ENCODE peak calls at places on chromosomes 3 and 15, in seven cellular contexts. One of them, this sample, is unnamed.

GRCh38 chr3:48086736-48087470 is 70.7 kb upstream of the MAP4 start:
- DNase-seq in IMR-90: peak; percentile 89
- DNase-seq in sigmoid colon: no peak
- DNase-seq in fibroblast of pulmonary artery: peak; percentile 44
- DNase-seq in left lung: no peak
- DNase-seq in foreskin fibroblast: peak; percentile 50
- DNase-seq in neuronal stem cell: no peak
- DNase-seq in this sample: no peak

GRCh38 chr3:24523988-24524727 is 29.5 kb upstream of the THRB start:
- DNase-seq in sigmoid colon: no peak
- DNase-seq in left lung: no peak
- DNase-seq in neuronal stem cell: no peak
- DNase-seq in foreskin fibroblast: no peak
- DNase-seq in IMR-90: no peak
- DNase-seq in fibroblast of pulmonary artery: no peak
- DNase-seq in this sample: no peak

GRCh38 chr3:194043516-194043915 is 92.4 kb upstream of the HES1 start:
- DNase-seq in foreskin fibroblast: peak; percentile 34
- DNase-seq in sigmoid colon: no peak
- DNase-seq in neuronal stem cell: no peak
- DNase-seq in fibroblast of pulmonary artery: peak; percentile 49
- DNase-seq in IMR-90: peak; percentile 73
- DNase-seq in left lung: no peak
- DNase-seq in this sample: no peak

GRCh38 chr3:17473761-17474160 is 268.7 kb downstream of the TBC1D5 start:
- DNase-seq in fibroblast of pulmonary artery: peak; percentile 48
- DNase-seq in IMR-90: peak; percentile 23
- DNase-seq in left lung: no peak
- DNase-seq in neuronal stem cell: no peak
- DNase-seq in foreskin fibroblast: no peak
- DNase-seq in sigmoid colon: no peak
- DNase-seq in this sample: no peak

GRCh38 chr3:127751163-127751621 is 71.1 kb downstream of the MGLL start:
- DNase-seq in fibroblast of pulmonary artery: no peak
- DNase-seq in IMR-90: peak; percentile 32
- DNase-seq in sigmoid colon: no peak
- DNase-seq in neuronal stem cell: no peak
- DNase-seq in foreskin fibroblast: no peak
- DNase-seq in left lung: no peak
- DNase-seq in this sample: no peak

GRCh38 chr15:25655168-25655956 is 207.8 kb downstream of the ATP10A start:
- DNase-seq in fibroblast of pulmonary artery: no peak
- DNase-seq in neuronal stem cell: no peak
- DNase-seq in sigmoid colon: no peak
- DNase-seq in IMR-90: no peak
- DNase-seq in left lung: no peak
- DNase-seq in foreskin fibroblast: no peak
- DNase-seq in this sample: no peak

GRCh38 chr3:171384101-171384891 is 75.9 kb downstream of the TNIK start:
- DNase-seq in left lung: no peak
- DNase-seq in IMR-90: peak; percentile 75
- DNase-seq in neuronal stem cell: no peak
- DNase-seq in sigmoid colon: no peak
- DNase-seq in foreskin fibroblast: peak; percentile 37
- DNase-seq in fibroblast of pulmonary artery: no peak
- DNase-seq in this sample: no peak

GRCh38 chr15:60582370-60583036 is 103.6 kb upstream of the ICE2 start:
- DNase-seq in foreskin fibroblast: no peak
- DNase-seq in sigmoid colon: no peak
- DNase-seq in left lung: no peak
- DNase-seq in neuronal stem cell: no peak
- DNase-seq in fibroblast of pulmonary artery: peak; percentile 59
- DNase-seq in IMR-90: peak; percentile 54
- DNase-seq in this sample: no peak

GRCh38 chr3:159724627-159725026 is 264.0 kb upstream of the IL12A start:
- DNase-seq in left lung: no peak
- DNase-seq in sigmoid colon: no peak
- DNase-seq in neuronal stem cell: no peak
- DNase-seq in IMR-90: peak; percentile 48
- DNase-seq in foreskin fibroblast: no peak
- DNase-seq in fibroblast of pulmonary artery: peak; percentile 25
- DNase-seq in this sample: no peak

GRCh38 chr3:49158792-49159191 is 7.3 kb downstream of the CCDC71 start:
- DNase-seq in foreskin fibroblast: no peak
- DNase-seq in left lung: no peak
- DNase-seq in sigmoid colon: no peak
- DNase-seq in fibroblast of pulmonary artery: no peak
- DNase-seq in neuronal stem cell: no peak
- DNase-seq in IMR-90: no peak
- DNase-seq in this sample: peak; percentile 5

GRCh38 chr3:178302966-178303930 is 233.0 kb upstream of the KCNMB2 start:
- DNase-seq in fibroblast of pulmonary artery: peak; percentile 45
- DNase-seq in neuronal stem cell: no peak
- DNase-seq in sigmoid colon: no peak
- DNase-seq in left lung: no peak
- DNase-seq in foreskin fibroblast: no peak
- DNase-seq in IMR-90: no peak
- DNase-seq in this sample: no peak

GRCh38 chr15:65372787-65373067 is 5.1 kb downstream of the IGDCC3 start:
- DNase-seq in left lung: no peak
- DNase-seq in foreskin fibroblast: no peak
- DNase-seq in neuronal stem cell: no peak
- DNase-seq in sigmoid colon: no peak
- DNase-seq in IMR-90: no peak
- DNase-seq in fibroblast of pulmonary artery: no peak
- DNase-seq in this sample: no peak

GRCh38 chr15:28014623-28015200 is 84.4 kb downstream of the OCA2 start:
- DNase-seq in foreskin fibroblast: no peak
- DNase-seq in fibroblast of pulmonary artery: no peak
- DNase-seq in sigmoid colon: no peak
- DNase-seq in neuronal stem cell: no peak
- DNase-seq in IMR-90: no peak
- DNase-seq in left lung: no peak
- DNase-seq in this sample: no peak

GRCh38 chr15:95086543-95087252 is 855.3 kb downstream of the MCTP2 start:
- DNase-seq in neuronal stem cell: no peak
- DNase-seq in left lung: no peak
- DNase-seq in foreskin fibroblast: no peak
- DNase-seq in fibroblast of pulmonary artery: peak; percentile 75
- DNase-seq in IMR-90: peak; percentile 76
- DNase-seq in sigmoid colon: no peak
- DNase-seq in this sample: no peak

GRCh38 chr3:150300847-150301517 is 107.1 kb upstream of the TSC22D2 start:
- DNase-seq in left lung: no peak
- DNase-seq in sigmoid colon: no peak
- DNase-seq in IMR-90: peak; percentile 53
- DNase-seq in fibroblast of pulmonary artery: no peak
- DNase-seq in neuronal stem cell: no peak
- DNase-seq in foreskin fibroblast: peak; percentile 41
- DNase-seq in this sample: no peak

GRCh38 chr15:63420333-63420741 is 38.7 kb upstream of the CA12 start:
- DNase-seq in IMR-90: peak; percentile 43
- DNase-seq in fibroblast of pulmonary artery: peak; percentile 37
- DNase-seq in left lung: no peak
- DNase-seq in sigmoid colon: no peak
- DNase-seq in foreskin fibroblast: no peak
- DNase-seq in neuronal stem cell: no peak
- DNase-seq in this sample: no peak

GRCh38 chr3:171862392-171862791 is 19.2 kb downstream of the TMEM212 start:
- DNase-seq in left lung: no peak
- DNase-seq in sigmoid colon: no peak
- DNase-seq in IMR-90: no peak
- DNase-seq in foreskin fibroblast: no peak
- DNase-seq in neuronal stem cell: no peak
- DNase-seq in fibroblast of pulmonary artery: no peak
- DNase-seq in this sample: no peak

GRCh38 chr3:159928071-159928491 is 60.6 kb upstream of the IL12A start:
- DNase-seq in sigmoid colon: no peak
- DNase-seq in IMR-90: peak; percentile 45
- DNase-seq in neuronal stem cell: no peak
- DNase-seq in fibroblast of pulmonary artery: peak; percentile 23
- DNase-seq in foreskin fibroblast: peak; percentile 46
- DNase-seq in left lung: no peak
- DNase-seq in this sample: peak; percentile 71

GRCh38 chr3:149393355-149394165 is 16.1 kb upstream of the TM4SF1 start:
- DNase-seq in neuronal stem cell: peak; percentile 35
- DNase-seq in IMR-90: peak; percentile 83
- DNase-seq in left lung: peak; percentile 79
- DNase-seq in fibroblast of pulmonary artery: peak; percentile 91
- DNase-seq in foreskin fibroblast: peak; percentile 82
- DNase-seq in sigmoid colon: no peak
- DNase-seq in this sample: peak; percentile 82

GRCh38 chr3:122559906-122560305 is 4.2 kb downstream of the PARP9 start:
- DNase-seq in fibroblast of pulmonary artery: no peak
- DNase-seq in IMR-90: no peak
- DNase-seq in foreskin fibroblast: no peak
- DNase-seq in sigmoid colon: no peak
- DNase-seq in left lung: no peak
- DNase-seq in neuronal stem cell: no peak
- DNase-seq in this sample: no peak

GRCh38 chr3:40523781-40524180 is 979 bp upstream of the ZNF621 start:
- DNase-seq in left lung: no peak
- DNase-seq in fibroblast of pulmonary artery: no peak
- DNase-seq in foreskin fibroblast: no peak
- DNase-seq in sigmoid colon: no peak
- DNase-seq in neuronal stem cell: no peak
- DNase-seq in IMR-90: no peak
- DNase-seq in this sample: no peak

GRCh38 chr3:14947105-14947885 is at the start of gene NR2C2:
- DNase-seq in IMR-90: peak; percentile 68
- DNase-seq in foreskin fibroblast: peak; percentile 81
- DNase-seq in fibroblast of pulmonary artery: peak; percentile 70
- DNase-seq in sigmoid colon: peak; percentile 94
- DNase-seq in left lung: peak; percentile 90
- DNase-seq in neuronal stem cell: peak; percentile 77
- DNase-seq in this sample: peak; percentile 79

GRCh38 chr15:49045691-49046112 is 544 bp downstream of the SECISBP2L start:
- DNase-seq in sigmoid colon: no peak
- DNase-seq in IMR-90: peak; percentile 21
- DNase-seq in foreskin fibroblast: no peak
- DNase-seq in fibroblast of pulmonary artery: peak; percentile 39
- DNase-seq in left lung: no peak
- DNase-seq in neuronal stem cell: no peak
- DNase-seq in this sample: peak; percentile 26

GRCh38 chr3:25748189-25748588 is 35.1 kb downstream of the NGLY1 start:
- DNase-seq in neuronal stem cell: no peak
- DNase-seq in IMR-90: no peak
- DNase-seq in foreskin fibroblast: no peak
- DNase-seq in sigmoid colon: no peak
- DNase-seq in left lung: no peak
- DNase-seq in fibroblast of pulmonary artery: no peak
- DNase-seq in this sample: no peak
- H3K4me3 ChIP-seq in neuronal stem cell: no peak overlapping the region
- H3K4me3 ChIP-seq in IMR-90: no peak overlapping the region
- H3K4me3 ChIP-seq in foreskin fibroblast: no peak overlapping the region
- H3K4me3 ChIP-seq in sigmoid colon: no peak overlapping the region
- H3K4me3 ChIP-seq in left lung: no peak overlapping the region
- H3K4me3 ChIP-seq in fibroblast of pulmonary artery: no peak overlapping the region
- H3K4me3 ChIP-seq in this sample: no peak overlapping the region

DNA sequence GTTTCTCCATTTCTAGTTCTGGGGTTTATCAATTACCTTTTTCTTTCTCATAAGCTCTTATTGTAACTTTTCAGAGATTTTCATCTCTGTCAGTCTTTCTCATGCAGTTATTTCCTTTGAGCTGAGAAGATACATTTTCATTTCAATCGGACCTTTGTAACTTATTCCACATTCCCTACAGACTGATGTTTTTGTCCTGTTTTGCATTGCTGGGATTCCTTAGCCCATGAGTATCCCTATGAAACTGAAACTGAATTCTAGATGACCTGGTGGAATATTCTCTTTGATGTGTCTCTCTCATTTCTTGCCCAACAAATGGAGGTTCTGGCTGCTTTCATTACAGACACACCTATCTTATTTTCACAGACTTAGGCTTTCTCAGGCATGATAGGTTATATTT is 10.5 kb upstream of the EPHA6 start:
- DNase-seq in sigmoid colon: no peak
- DNase-seq in IMR-90: no peak
- DNase-seq in neuronal stem cell: no peak
- DNase-seq in foreskin fibroblast: no peak
- DNase-seq in fibroblast of pulmonary artery: no peak
- DNase-seq in left lung: no peak
- DNase-seq in this sample: no peak
- H3K4me3 ChIP-seq in sigmoid colon: no peak overlapping the region
- H3K4me3 ChIP-seq in IMR-90: no peak overlapping the region
- H3K4me3 ChIP-seq in neuronal stem cell: no peak overlapping the region
- H3K4me3 ChIP-seq in foreskin fibroblast: no peak overlapping the region
- H3K4me3 ChIP-seq in fibroblast of pulmonary artery: no peak overlapping the region
- H3K4me3 ChIP-seq in left lung: no peak overlapping the region
- H3K4me3 ChIP-seq in this sample: no peak overlapping the region

DNA sequence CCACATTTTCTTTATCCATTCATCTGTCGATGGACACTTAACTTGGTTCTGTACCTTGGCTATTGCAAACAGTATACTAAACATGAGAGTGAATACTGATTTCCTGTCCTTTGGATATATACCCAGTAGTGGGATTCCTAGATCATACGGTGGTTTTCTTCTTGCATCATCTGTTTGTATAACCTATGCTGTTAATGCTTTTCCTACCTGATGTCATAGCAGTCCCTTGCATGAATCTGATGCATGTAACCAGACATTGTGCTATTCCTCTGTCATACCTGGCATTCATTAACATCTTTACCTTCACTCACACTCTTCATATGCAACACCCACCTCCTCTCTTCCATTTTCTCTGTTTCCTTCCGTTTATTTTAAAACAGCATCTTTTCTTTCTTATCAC is 185.2 kb downstream of the KLHL25 start:
- DNase-seq in left lung: no peak
- DNase-seq in foreskin fibroblast: no peak
- DNase-seq in fibroblast of pulmonary artery: no peak
- DNase-seq in IMR-90: no peak
- DNase-seq in sigmoid colon: no peak
- DNase-seq in neuronal stem cell: no peak
- DNase-seq in this sample: no peak
- H3K4me3 ChIP-seq in left lung: no peak overlapping the region
- H3K4me3 ChIP-seq in foreskin fibroblast: no peak overlapping the region
- H3K4me3 ChIP-seq in fibroblast of pulmonary artery: no peak overlapping the region
- H3K4me3 ChIP-seq in IMR-90: no peak overlapping the region
- H3K4me3 ChIP-seq in sigmoid colon: no peak overlapping the region
- H3K4me3 ChIP-seq in neuronal stem cell: no peak overlapping the region
- H3K4me3 ChIP-seq in this sample: no peak overlapping the region

DNA sequence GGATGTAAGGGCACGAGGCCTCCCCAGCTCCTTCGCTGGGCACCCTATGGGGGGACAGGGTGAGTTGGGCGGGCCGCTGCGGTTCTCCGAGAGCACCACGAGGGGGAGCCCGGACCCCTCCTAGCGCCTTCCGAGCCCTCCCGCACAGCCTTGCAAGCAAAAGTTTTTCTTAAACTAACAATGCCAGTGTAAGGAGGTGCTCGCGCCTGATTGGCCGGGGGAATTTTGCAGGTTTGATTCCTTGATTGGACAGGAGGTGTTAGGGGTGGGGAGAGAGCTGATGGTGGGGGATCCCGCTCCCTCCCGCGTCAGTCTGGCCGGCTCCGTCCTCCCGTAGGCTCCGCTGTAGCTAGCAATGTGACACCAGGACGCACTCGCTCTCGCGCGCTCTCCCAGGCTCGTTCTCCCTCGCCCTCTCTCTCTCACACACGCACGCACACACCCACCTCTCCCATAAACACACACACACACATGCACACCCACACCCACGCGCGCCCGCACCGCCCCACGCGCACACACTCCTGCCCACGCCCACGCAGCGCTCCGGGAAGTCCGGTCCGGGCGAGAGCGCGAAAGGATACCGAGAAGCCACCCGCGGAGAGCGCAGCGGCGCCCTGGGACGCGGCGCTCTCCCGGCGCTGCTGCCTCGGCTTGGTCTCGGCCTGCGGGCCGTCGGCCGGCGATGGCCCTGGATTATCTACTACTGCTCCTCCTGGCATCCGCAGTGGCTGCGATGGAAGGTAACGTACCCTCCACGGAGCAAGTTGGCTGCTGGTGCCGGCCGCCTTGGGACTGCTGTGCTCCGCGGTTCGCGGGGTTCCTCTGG is at the start of gene EPHB1:
- DNase-seq in foreskin fibroblast: peak; percentile 94
- DNase-seq in left lung: peak; percentile 74
- DNase-seq in fibroblast of pulmonary artery: peak; percentile 87
- DNase-seq in sigmoid colon: peak; percentile 94
- DNase-seq in IMR-90: peak; percentile 87
- DNase-seq in neuronal stem cell: peak; percentile 96
- DNase-seq in this sample: peak; percentile 86
- H3K4me3 ChIP-seq in foreskin fibroblast: peak within 1 kb of the TSS; percentile 59
- H3K4me3 ChIP-seq in left lung: peak within 1 kb of the TSS; percentile 29
- H3K4me3 ChIP-seq in fibroblast of pulmonary artery: peak within 1 kb of the TSS; percentile 50
- H3K4me3 ChIP-seq in sigmoid colon: peak within 1 kb of the TSS; percentile 57
- H3K4me3 ChIP-seq in IMR-90: peak within 1 kb of the TSS; percentile 47
- H3K4me3 ChIP-seq in neuronal stem cell: peak within 1 kb of the TSS; percentile 45
- H3K4me3 ChIP-seq in this sample: peak within 1 kb of the TSS; percentile 52